ENCODE peak calls at places on chromosomes 5 and 9, in six cellular contexts. V, A, R, I, P and Q are unnamed samples.

GRCh38 chr5:76986828-76987526 is 34.1 kb downstream of the CRHBP start:
- DNase-seq in V (no peak), A (no peak), R (no peak), I (peak), P (no peak), Q (no peak)

GRCh38 chr5:68252678-68253520 is 37.3 kb downstream of the PIK3R1 start:
- DNase-seq in V (peak), A (peak), R (peak), I (peak), P (peak), Q (peak)

GRCh38 chr5:87156631-87157030 is 111.1 kb upstream of the RASA1 start:
- DNase-seq in V (no peak), A (no peak), R (no peak), I (no peak), P (no peak), Q (no peak)

GRCh38 chr9:83070257-83070656 is 7.3 kb upstream of the RASEF start:
- DNase-seq in V (no peak), A (no peak), R (no peak), I (no peak), P (peak), Q (no peak)

GRCh38 chr9:92954078-92954861 is 6.9 kb downstream of the FGD3 start:
- DNase-seq in V (no peak), A (no peak), R (no peak), I (no peak), P (no peak), Q (no peak)

GRCh38 chr9:4293293-4293931 is 6.5 kb downstream of the GLIS3 start:
- DNase-seq in V (no peak), A (peak), R (no peak), I (peak), P (peak), Q (no peak)

GRCh38 chr9:95206143-95206542 is 111.4 kb downstream of the FANCC start:
- DNase-seq in V (no peak), A (no peak), R (no peak), I (peak), P (peak), Q (no peak)

GRCh38 chr9:114157516-114158176 is 2.3 kb downstream of the COL27A1 start:
- DNase-seq in V (no peak), A (no peak), R (no peak), I (no peak), P (peak), Q (no peak)

GRCh38 chr5:150117945-150118560 is 31.7 kb upstream of the CSF1R start:
- DNase-seq in V (no peak), A (no peak), R (peak), I (no peak), P (no peak), Q (no peak)

GRCh38 chr9:98218562-98219363 is 26.3 kb upstream of the CORO2A start:
- DNase-seq in V (no peak), A (no peak), R (no peak), I (no peak), P (peak), Q (no peak)

GRCh38 chr9:130998596-130999264 is 10.2 kb upstream of the LAMC3 start:
- DNase-seq in V (no peak), A (no peak), R (no peak), I (no peak), P (no peak), Q (no peak)

GRCh38 chr5:98341038-98341710 is 432.3 kb upstream of the RGMB start:
- DNase-seq in V (no peak), A (no peak), R (no peak), I (no peak), P (peak), Q (no peak)

GRCh38 chr9:21392270-21392669 is 7.1 kb upstream of the IFNA2 start:
- DNase-seq in V (peak), A (peak), R (peak), I (peak), P (no peak), Q (peak)

GRCh38 chr5:60872892-60873291 is 28.8 kb upstream of the ELOVL7 start:
- DNase-seq in V (no peak), A (no peak), R (no peak), I (no peak), P (no peak), Q (no peak)

GRCh38 chr9:87610200-87611155 is 112.8 kb downstream of the DAPK1 start:
- DNase-seq in V (no peak), A (no peak), R (no peak), I (no peak), P (peak), Q (no peak)

GRCh38 chr5:10481241-10481932 is 39.7 kb downstream of the ROPN1L start:
- DNase-seq in V (no peak), A (peak), R (peak), I (no peak), P (no peak), Q (no peak)

GRCh38 chr9:108521063-108521462 is 334.7 kb downstream of the ACTL7B start:
- DNase-seq in V (no peak), A (no peak), R (no peak), I (no peak), P (peak), Q (no peak)

GRCh38 chr9:116149844-116150243 is 3.7 kb upstream of the PAPPA start:
- DNase-seq in V (peak), A (peak), R (peak), I (peak), P (no peak), Q (peak)

GRCh38 chr5:12274236-12274635 is 370.0 kb upstream of the CTNND2 start:
- DNase-seq in V (no peak), A (no peak), R (no peak), I (no peak), P (no peak), Q (no peak)

GRCh38 chr5:34503379-34504346 is 152.5 kb upstream of the RAI14 start:
- DNase-seq in V (no peak), A (no peak), R (no peak), I (no peak), P (no peak), Q (peak)

GRCh38 chr9:90141723-90142122 is 500.9 kb downstream of the DIRAS2 start:
- DNase-seq in V (peak), A (peak), R (no peak), I (peak), P (peak), Q (peak)

GRCh38 chr5:25694805-25695204 is 1050.0 kb upstream of the CDH10 start:
- DNase-seq in V (no peak), A (no peak), R (no peak), I (no peak), P (no peak), Q (peak)

GRCh38 chr9:126126012-126126411 is 200.6 kb upstream of the MVB12B start:
- DNase-seq in V (no peak), A (no peak), R (no peak), I (no peak), P (no peak), Q (no peak)

GRCh38 chr5:180540050-180540694 is 46.0 kb downstream of the CNOT6 start:
- DNase-seq in V (no peak), A (no peak), R (no peak), I (no peak), P (no peak), Q (no peak)

GRCh38 chr5:55900068-55900467 is 48.9 kb downstream of the IL31RA start:
- DNase-seq in V (no peak), A (no peak), R (no peak), I (no peak), P (no peak), Q (no peak)